ENCODE peak calls at places on chromosomes 3 and 15, in seven cellular contexts. One of them, this sample, is unnamed.

GRCh38 chr3:31204026-31204795 is 309.8 kb upstream of the GADL1 start:
- DNase-seq in endothelial cell: no peak
- DNase-seq in AG09319: no peak
- DNase-seq in IMR-90: no peak
- DNase-seq in transverse colon: no peak
- DNase-seq in RWPE1: no peak
- DNase-seq in AG04450: no peak
- DNase-seq in this sample: no peak

GRCh38 chr3:104245241-104245640 is 1121.5 kb upstream of the ALCAM start:
- DNase-seq in endothelial cell: no peak
- DNase-seq in AG09319: no peak
- DNase-seq in IMR-90: no peak
- DNase-seq in transverse colon: no peak
- DNase-seq in RWPE1: no peak
- DNase-seq in AG04450: no peak
- DNase-seq in this sample: no peak

GRCh38 chr3:73999501-73999900 is 374.8 kb upstream of the PDZRN3 start:
- DNase-seq in endothelial cell: no peak
- DNase-seq in AG09319: no peak
- DNase-seq in IMR-90: no peak
- DNase-seq in transverse colon: no peak
- DNase-seq in RWPE1: no peak
- DNase-seq in AG04450: no peak
- DNase-seq in this sample: no peak

GRCh38 chr3:39383190-39383912 is at the start of gene SLC25A38:
- DNase-seq in endothelial cell: peak
- DNase-seq in AG09319: no peak
- DNase-seq in IMR-90: peak
- DNase-seq in transverse colon: peak
- DNase-seq in RWPE1: peak
- DNase-seq in AG04450: peak
- DNase-seq in this sample: no peak

GRCh38 chr3:71069797-71070196 is 513.7 kb downstream of the FOXP1 start:
- DNase-seq in endothelial cell: peak
- DNase-seq in AG09319: no peak
- DNase-seq in IMR-90: no peak
- DNase-seq in transverse colon: peak
- DNase-seq in RWPE1: peak
- DNase-seq in AG04450: no peak
- DNase-seq in this sample: no peak

GRCh38 chr3:42035816-42036482 is 55.2 kb upstream of the TRAK1 start:
- DNase-seq in endothelial cell: no peak
- DNase-seq in AG09319: no peak
- DNase-seq in IMR-90: no peak
- DNase-seq in transverse colon: no peak
- DNase-seq in RWPE1: no peak
- DNase-seq in AG04450: no peak
- DNase-seq in this sample: no peak

GRCh38 chr3:187291512-187292132 is at the start of gene MASP1:
- DNase-seq in endothelial cell: no peak
- DNase-seq in AG09319: no peak
- DNase-seq in IMR-90: peak
- DNase-seq in transverse colon: no peak
- DNase-seq in RWPE1: no peak
- DNase-seq in AG04450: no peak
- DNase-seq in this sample: no peak

GRCh38 chr3:127483005-127483641 is 107.4 kb downstream of the TPRA1 start:
- DNase-seq in endothelial cell: no peak
- DNase-seq in AG09319: no peak
- DNase-seq in IMR-90: no peak
- DNase-seq in transverse colon: no peak
- DNase-seq in RWPE1: no peak
- DNase-seq in AG04450: no peak
- DNase-seq in this sample: peak

GRCh38 chr3:101976473-101976872 is 127.2 kb downstream of the NFKBIZ start:
- DNase-seq in endothelial cell: no peak
- DNase-seq in AG09319: no peak
- DNase-seq in IMR-90: no peak
- DNase-seq in transverse colon: no peak
- DNase-seq in RWPE1: no peak
- DNase-seq in AG04450: no peak
- DNase-seq in this sample: no peak

GRCh38 chr15:78034495-78035191 is 42.9 kb downstream of the TBC1D2B start:
- DNase-seq in endothelial cell: no peak
- DNase-seq in AG09319: no peak
- DNase-seq in IMR-90: peak
- DNase-seq in transverse colon: peak
- DNase-seq in RWPE1: no peak
- DNase-seq in AG04450: no peak
- DNase-seq in this sample: no peak

GRCh38 chr15:45441036-45441435 is 62.7 kb upstream of the GATM start:
- DNase-seq in endothelial cell: no peak
- DNase-seq in AG09319: no peak
- DNase-seq in IMR-90: no peak
- DNase-seq in transverse colon: no peak
- DNase-seq in RWPE1: no peak
- DNase-seq in AG04450: no peak
- DNase-seq in this sample: no peak

GRCh38 chr15:78880242-78880533 is 7.5 kb downstream of the MORF4L1 start:
- DNase-seq in endothelial cell: no peak
- DNase-seq in AG09319: no peak
- DNase-seq in IMR-90: peak
- DNase-seq in transverse colon: no peak
- DNase-seq in RWPE1: no peak
- DNase-seq in AG04450: no peak
- DNase-seq in this sample: no peak

GRCh38 chr3:176362191-176362731 is 835.0 kb downstream of the TBL1XR1 start:
- DNase-seq in endothelial cell: peak
- DNase-seq in AG09319: no peak
- DNase-seq in IMR-90: no peak
- DNase-seq in transverse colon: no peak
- DNase-seq in RWPE1: no peak
- DNase-seq in AG04450: no peak
- DNase-seq in this sample: peak

GRCh38 chr15:43799209-43799944 is 643 bp downstream of the SERINC4 start:
- DNase-seq in endothelial cell: no peak
- DNase-seq in AG09319: no peak
- DNase-seq in IMR-90: no peak
- DNase-seq in transverse colon: peak
- DNase-seq in RWPE1: no peak
- DNase-seq in AG04450: no peak
- DNase-seq in this sample: no peak

DNA sequence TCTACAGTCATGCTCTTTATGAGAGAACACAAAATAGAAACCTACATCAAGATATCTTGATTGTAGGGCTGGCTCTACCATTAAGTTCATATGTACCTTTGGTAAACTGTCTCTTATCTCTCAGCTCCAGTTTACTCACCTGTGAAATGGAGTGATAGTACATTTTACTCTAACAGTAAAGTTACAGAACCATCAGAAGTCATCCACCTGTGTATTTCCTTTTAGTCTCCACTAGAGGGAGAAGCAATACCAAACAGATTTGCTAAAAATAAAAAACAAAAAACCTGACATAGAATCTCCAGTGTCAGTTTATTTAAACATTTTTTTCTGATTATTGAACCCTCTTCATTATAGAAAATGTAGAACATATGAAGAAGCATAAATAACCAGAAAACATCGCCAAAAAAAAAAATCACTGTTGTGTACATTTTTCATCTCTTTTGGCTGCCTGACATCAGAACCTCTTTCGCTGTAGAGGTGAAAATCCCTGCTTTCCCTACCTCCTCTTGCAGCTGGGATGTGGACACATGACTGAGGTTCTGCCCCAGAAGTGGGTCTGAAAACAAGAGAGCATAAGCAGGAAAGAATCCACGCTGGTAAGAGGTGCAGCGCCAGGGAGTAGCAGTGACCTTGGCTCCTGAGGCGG is 48.7 kb upstream of the WDR72 start:
- DNase-seq in endothelial cell: no peak
- DNase-seq in AG09319: no peak
- DNase-seq in IMR-90: no peak
- DNase-seq in transverse colon: no peak
- DNase-seq in RWPE1: peak
- DNase-seq in AG04450: no peak
- DNase-seq in this sample: no peak
- TF ChIP-seq CTCF in endothelial cell: peak
- TF ChIP-seq CTCF in AG09319: peak
- TF ChIP-seq CTCF in IMR-90: peak
- TF ChIP-seq CTCF in transverse colon: peak
- TF ChIP-seq CTCF in RWPE1: peak
- TF ChIP-seq CTCF in AG04450: peak
- TF ChIP-seq CTCF in this sample: peak

DNA sequence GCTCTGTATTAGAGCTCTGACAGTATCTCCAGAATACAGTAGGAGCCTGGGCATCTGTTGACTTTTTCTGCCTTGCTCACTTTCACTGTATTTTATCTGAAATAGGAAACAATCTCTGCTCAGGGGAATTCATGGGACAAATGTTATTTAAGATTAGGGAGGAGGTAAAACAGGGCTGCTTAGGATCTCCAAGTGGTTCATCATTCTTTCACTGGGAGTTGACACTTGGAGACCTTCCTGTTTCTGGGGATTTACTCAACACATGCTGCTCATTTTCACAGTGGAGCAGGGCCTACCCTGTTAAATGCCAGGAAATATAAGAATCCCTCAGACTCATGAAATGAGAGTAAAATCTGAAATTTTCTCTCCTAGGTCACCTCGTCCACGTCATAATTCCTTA is 185.5 kb downstream of the GAP43 start:
- DNase-seq in endothelial cell: no peak
- DNase-seq in AG09319: no peak
- DNase-seq in IMR-90: no peak
- DNase-seq in transverse colon: no peak
- DNase-seq in RWPE1: no peak
- DNase-seq in AG04450: no peak
- DNase-seq in this sample: no peak
- TF ChIP-seq CTCF in endothelial cell: no peak
- TF ChIP-seq CTCF in AG09319: no peak
- TF ChIP-seq CTCF in IMR-90: no peak
- TF ChIP-seq CTCF in transverse colon: no peak
- TF ChIP-seq CTCF in RWPE1: no peak
- TF ChIP-seq CTCF in AG04450: no peak
- TF ChIP-seq CTCF in this sample: no peak

GRCh38 chr3:46955157-46955556 is 21.4 kb downstream of the CCDC12 start:
- DNase-seq in endothelial cell: no peak
- DNase-seq in AG09319: no peak
- DNase-seq in IMR-90: no peak
- DNase-seq in transverse colon: peak
- DNase-seq in RWPE1: no peak
- DNase-seq in AG04450: no peak
- DNase-seq in this sample: no peak

GRCh38 chr3:46953265-46954010 is 23.1 kb downstream of the CCDC12 start:
- DNase-seq in endothelial cell: no peak
- DNase-seq in AG09319: no peak
- DNase-seq in IMR-90: no peak
- DNase-seq in transverse colon: peak
- DNase-seq in RWPE1: no peak
- DNase-seq in AG04450: no peak
- DNase-seq in this sample: no peak

GRCh38 chr3:46954178-46954577 is 22.4 kb downstream of the CCDC12 start:
- DNase-seq in endothelial cell: no peak
- DNase-seq in AG09319: no peak
- DNase-seq in IMR-90: no peak
- DNase-seq in transverse colon: no peak
- DNase-seq in RWPE1: no peak
- DNase-seq in AG04450: no peak
- DNase-seq in this sample: no peak

GRCh38 chr3:46950661-46951241 is 25.8 kb downstream of the CCDC12 start:
- DNase-seq in endothelial cell: no peak
- DNase-seq in AG09319: no peak
- DNase-seq in IMR-90: no peak
- DNase-seq in transverse colon: no peak
- DNase-seq in RWPE1: no peak
- DNase-seq in AG04450: no peak
- DNase-seq in this sample: peak

DNA sequence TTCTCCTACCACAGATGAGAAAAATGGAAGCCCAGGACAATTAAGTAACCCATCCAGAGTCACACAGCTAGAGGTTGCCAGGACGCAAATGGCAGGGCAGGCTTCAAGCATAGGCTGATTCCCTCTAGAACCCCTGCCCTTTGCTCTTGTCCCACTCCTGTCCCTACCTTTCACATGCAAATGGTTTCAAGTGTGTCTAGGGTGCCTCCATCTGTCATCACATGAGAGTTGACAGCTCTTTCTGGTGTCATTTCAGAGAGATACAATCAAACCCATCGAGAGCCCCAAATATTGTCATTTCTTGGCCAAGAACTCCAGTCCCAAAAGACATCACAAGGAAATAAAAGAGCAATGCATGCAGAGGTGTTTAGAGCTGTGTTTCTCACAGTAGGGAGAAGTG is 23.7 kb downstream of the CCDC12 start:
- DNase-seq in endothelial cell: no peak
- DNase-seq in AG09319: no peak
- DNase-seq in IMR-90: no peak
- DNase-seq in transverse colon: no peak
- DNase-seq in RWPE1: no peak
- DNase-seq in AG04450: no peak
- DNase-seq in this sample: no peak
- TF ChIP-seq CTCF in endothelial cell: no peak
- TF ChIP-seq CTCF in AG09319: no peak
- TF ChIP-seq CTCF in IMR-90: no peak
- TF ChIP-seq CTCF in transverse colon: no peak
- TF ChIP-seq CTCF in RWPE1: no peak
- TF ChIP-seq CTCF in AG04450: no peak
- TF ChIP-seq CTCF in this sample: no peak

GRCh38 chr15:33398555-33398954 is 87.8 kb downstream of the RYR3 start:
- DNase-seq in endothelial cell: no peak
- DNase-seq in AG09319: no peak
- DNase-seq in IMR-90: no peak
- DNase-seq in transverse colon: no peak
- DNase-seq in RWPE1: no peak
- DNase-seq in AG04450: no peak
- DNase-seq in this sample: no peak

GRCh38 chr15:33396457-33396856 is 85.7 kb downstream of the RYR3 start:
- DNase-seq in endothelial cell: no peak
- DNase-seq in AG09319: no peak
- DNase-seq in IMR-90: no peak
- DNase-seq in transverse colon: no peak
- DNase-seq in RWPE1: no peak
- DNase-seq in AG04450: no peak
- DNase-seq in this sample: no peak

GRCh38 chr15:33395376-33395775 is 84.6 kb downstream of the RYR3 start:
- DNase-seq in endothelial cell: no peak
- DNase-seq in AG09319: no peak
- DNase-seq in IMR-90: no peak
- DNase-seq in transverse colon: no peak
- DNase-seq in RWPE1: no peak
- DNase-seq in AG04450: no peak
- DNase-seq in this sample: no peak

GRCh38 chr15:33393552-33393951 is 82.8 kb downstream of the RYR3 start:
- DNase-seq in endothelial cell: no peak
- DNase-seq in AG09319: no peak
- DNase-seq in IMR-90: no peak
- DNase-seq in transverse colon: no peak
- DNase-seq in RWPE1: no peak
- DNase-seq in AG04450: no peak
- DNase-seq in this sample: no peak

DNA sequence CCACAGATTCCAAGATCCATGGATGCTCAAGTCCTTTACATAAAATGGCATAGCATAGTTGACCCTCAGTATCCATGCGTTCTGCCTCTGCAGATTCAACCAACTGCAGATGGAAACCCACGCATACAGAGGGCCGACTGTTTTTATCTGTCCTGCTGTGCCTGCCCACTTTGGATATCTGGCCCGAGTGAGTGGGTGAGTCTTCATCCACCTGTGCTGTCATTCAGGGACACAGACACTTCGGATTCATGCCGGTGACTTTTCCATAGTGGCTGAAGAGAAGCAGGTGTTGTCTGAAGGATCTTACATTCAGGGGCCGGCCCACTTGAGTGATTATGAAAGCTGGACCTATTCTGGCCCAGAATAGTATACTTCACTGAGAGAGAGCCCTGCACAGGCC is 85.1 kb downstream of the RYR3 start:
- DNase-seq in endothelial cell: no peak
- DNase-seq in AG09319: no peak
- DNase-seq in IMR-90: no peak
- DNase-seq in transverse colon: no peak
- DNase-seq in RWPE1: no peak
- DNase-seq in AG04450: no peak
- DNase-seq in this sample: no peak
- TF ChIP-seq CTCF in endothelial cell: no peak
- TF ChIP-seq CTCF in AG09319: no peak
- TF ChIP-seq CTCF in IMR-90: no peak
- TF ChIP-seq CTCF in transverse colon: no peak
- TF ChIP-seq CTCF in RWPE1: no peak
- TF ChIP-seq CTCF in AG04450: no peak
- TF ChIP-seq CTCF in this sample: no peak

This sample was measured in chondrocyte.